ENCODE peak calls at places on chromosomes 1 and 21, in ten cellular contexts. K, G, O, N, V, B, W, E, D and J are unnamed samples. For H3K4me1 and H3K79me2, the result is how much of the 10 kb centered on the place peaks cover.

GRCh38 chr1:6866825-6867224 is 81.6 kb downstream of the CAMTA1 start:
- DNase-seq in K (no peak), G (no peak), O (no peak), N (no peak), V (peak), B (no peak), W (no peak), E (no peak), D (no peak), J (no peak)

GRCh38 chr1:170666661-170667060 is 2.7 kb downstream of the PRRX1 start:
- DNase-seq in K (no peak), G (no peak), O (peak), N (no peak), V (no peak), B (no peak), W (no peak), E (no peak), D (no peak), J (no peak)

GRCh38 chr1:47996406-47997226 is 569 bp downstream of the TRABD2B start:
- DNase-seq in K (no peak), G (no peak), O (peak), N (peak), V (no peak), B (peak), W (peak), E (no peak), D (no peak), J (no peak)

GRCh38 chr1:208544058-208544457 is 299.9 kb upstream of the PLXNA2 start:
- DNase-seq in K (no peak), G (no peak), O (no peak), N (no peak), V (no peak), B (no peak), W (no peak), E (no peak), D (no peak), J (no peak)

GRCh38 chr1:52633291-52633754 is 355 bp downstream of the SHISAL2A start:
- DNase-seq in K (no peak), G (no peak), O (peak), N (peak), V (peak), B (no peak), W (peak), E (no peak), D (no peak), J (no peak)

GRCh38 chr1:151501474-151501873 is 9.7 kb upstream of the CGN start:
- DNase-seq in K (no peak), G (no peak), O (no peak), N (no peak), V (no peak), B (no peak), W (peak), E (no peak), D (no peak), J (peak)

GRCh38 chr1:224498574-224499170 is 64.1 kb upstream of the WDR26 start:
- DNase-seq in K (peak), G (peak), O (peak), N (peak), V (peak), B (no peak), W (peak), E (peak), D (no peak), J (no peak)

GRCh38 chr21:37631319-37632117 is 264.9 kb downstream of the DYRK1A start:
- DNase-seq in K (peak), G (peak), O (peak), N (no peak), V (no peak), B (no peak), W (peak), E (peak), D (peak), J (no peak)

GRCh38 chr1:44035726-44036408 is 4.6 kb upstream of the SLC6A9 start:
- DNase-seq in K (no peak), G (no peak), O (peak), N (peak), V (peak), B (peak), W (peak), E (no peak), D (no peak), J (no peak)

GRCh38 chr1:9233241-9233941 is 1.2 kb upstream of the H6PD start:
- DNase-seq in K (peak), G (no peak), O (peak), N (peak), V (peak), B (no peak), W (peak), E (no peak), D (no peak), J (no peak)

GRCh38 chr1:152013664-152014237 is 20.1 kb upstream of the S100A10 start:
- DNase-seq in K (peak), G (no peak), O (peak), N (no peak), V (peak), B (no peak), W (peak), E (no peak), D (no peak), J (peak)

GRCh38 chr1:75720820-75721219 is 3.7 kb upstream of the ACADM start:
- DNase-seq in K (no peak), G (no peak), O (no peak), N (no peak), V (no peak), B (no peak), W (peak), E (no peak), D (no peak), J (no peak)

GRCh38 chr1:92858564-92859399 is 26.9 kb downstream of the RPL5 start:
- DNase-seq in K (peak), G (peak), O (no peak), N (no peak), V (peak), B (peak), W (peak), E (peak), D (no peak), J (peak)

GRCh38 chr21:32096411-32096810 is 182.4 kb downstream of the MIS18A start:
- DNase-seq in K (peak), G (no peak), O (peak), N (no peak), V (no peak), B (peak), W (no peak), E (no peak), D (no peak), J (peak)

GRCh38 chr1:212485895-212486590 is 53.3 kb downstream of the NENF start:
- DNase-seq in K (peak), G (peak), O (peak), N (peak), V (peak), B (peak), W (peak), E (peak), D (no peak), J (no peak)

GRCh38 chr21:38839683-38840286 is 34.1 kb downstream of the ETS2 start:
- DNase-seq in K (peak), G (peak), O (no peak), N (peak), V (peak), B (no peak), W (no peak), E (peak), D (no peak), J (no peak)

GRCh38 chr1:203083463-203083921 is 2.3 kb downstream of the MYOG start:
- DNase-seq in K (no peak), G (no peak), O (peak), N (peak), V (no peak), B (no peak), W (no peak), E (no peak), D (no peak), J (no peak)

GRCh38 chr21:21690068-21690665 is 692.0 kb downstream of the NCAM2 start:
- DNase-seq in K (no peak), G (no peak), O (no peak), N (no peak), V (no peak), B (no peak), W (no peak), E (no peak), D (no peak), J (no peak)

GRCh38 chr1:182587087-182587486 is 2.0 kb downstream of the RNASEL start:
- DNase-seq in K (no peak), G (no peak), O (no peak), N (no peak), V (no peak), B (no peak), W (no peak), E (no peak), D (no peak), J (no peak)

GRCh38 chr1:182589520-182589919 is 464 bp upstream of the RNASEL start:
- DNase-seq in K (no peak), G (no peak), O (no peak), N (no peak), V (no peak), B (no peak), W (no peak), E (no peak), D (no peak), J (no peak)

GRCh38 chr1:182588460-182589396 is at the start of gene RNASEL:
- DNase-seq in K (peak), G (peak), O (peak), N (peak), V (peak), B (no peak), W (peak), E (peak), D (no peak), J (peak)

GRCh38 chr1:182586380-182586779 is 2.7 kb downstream of the RNASEL start:
- DNase-seq in K (no peak), G (no peak), O (no peak), N (no peak), V (no peak), B (no peak), W (no peak), E (no peak), D (no peak), J (no peak)

DNA sequence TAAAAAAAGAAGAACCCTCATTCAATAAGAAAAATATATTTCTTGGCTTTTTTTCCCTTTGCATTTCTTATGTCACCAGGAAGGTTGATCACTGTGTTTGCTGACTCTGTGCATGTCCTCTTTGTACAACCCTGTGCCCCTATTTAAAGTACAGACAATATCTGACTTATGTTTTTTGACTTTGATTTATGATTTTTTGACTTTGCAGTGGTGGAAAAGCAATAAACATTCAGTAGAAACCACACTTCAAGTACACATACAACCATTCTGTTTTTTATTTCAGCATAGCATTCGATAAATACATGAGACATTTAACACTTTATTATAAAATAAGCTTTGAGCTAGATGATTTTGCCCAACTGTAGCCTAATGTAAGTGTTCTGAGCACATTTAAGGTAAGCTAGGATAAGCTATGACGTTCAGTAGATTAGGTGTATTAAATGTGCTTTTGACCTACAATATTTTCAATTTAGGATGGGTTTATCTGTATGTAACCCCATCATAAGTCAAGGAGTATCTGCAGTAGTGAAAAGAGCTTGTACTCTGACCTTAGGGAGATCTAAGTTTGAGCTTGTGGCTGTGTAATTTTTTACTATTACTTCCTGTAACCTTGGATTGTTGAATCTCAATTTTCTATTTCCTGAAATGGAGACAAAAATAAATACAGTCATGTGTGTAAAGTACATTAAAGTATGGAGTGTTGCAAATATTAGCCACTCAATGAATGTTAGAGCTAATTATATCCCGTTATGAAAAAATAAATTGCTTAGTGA is 1.2 kb downstream of the RNASEL start:
- DNase-seq in K (no peak), G (no peak), O (no peak), N (no peak), V (no peak), B (no peak), W (no peak), E (no peak), D (no peak), J (no peak)
- H3K4me1 ChIP-seq in K (under half), G (under half), O (under half), N (under half), V (under half), B (under half), W (under half), E (under half), D (under half), J (under half)

DNA sequence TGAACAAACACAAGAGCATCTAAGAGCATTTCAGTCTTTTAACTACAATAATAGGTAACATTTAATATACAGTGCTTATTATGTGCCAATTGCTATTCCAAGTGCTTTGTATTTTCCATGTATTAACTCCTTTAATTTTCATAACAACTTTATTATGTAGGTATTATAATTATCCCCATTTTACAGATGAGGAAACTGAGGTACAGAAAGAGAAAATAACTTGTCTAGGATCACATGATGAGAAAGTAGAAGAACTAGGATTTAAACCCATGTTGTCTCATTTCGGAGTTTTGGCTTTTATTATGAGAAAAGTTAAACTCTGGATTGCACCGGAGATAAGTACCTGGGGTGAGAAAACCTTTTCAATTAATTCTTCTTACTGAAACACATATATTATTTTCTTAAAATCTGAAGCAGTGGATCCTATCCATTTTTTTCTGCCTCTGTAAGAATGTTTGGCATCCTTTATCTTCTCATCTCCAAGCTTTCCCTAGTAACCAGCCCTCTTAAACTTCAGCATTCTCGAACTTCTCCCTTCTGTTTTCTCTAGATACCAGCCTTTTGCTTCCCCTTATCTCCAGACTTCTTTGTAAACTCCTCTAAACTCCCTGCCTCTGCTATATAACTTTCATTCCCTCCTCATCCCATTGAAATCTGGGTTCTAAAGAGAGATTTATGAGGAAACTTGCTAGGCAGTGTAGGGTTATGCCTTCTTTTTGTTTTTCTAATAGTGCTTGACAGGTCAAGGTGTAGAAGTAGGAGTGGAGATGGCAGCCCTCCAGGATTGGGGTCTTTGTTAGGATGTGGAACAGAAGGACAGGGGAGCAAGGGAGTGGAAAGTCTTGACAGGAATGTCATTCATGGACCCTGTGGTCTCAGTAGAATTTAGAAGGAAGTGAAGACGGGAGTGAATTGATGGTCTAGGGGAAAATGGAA is 28.3 kb downstream of the POU2F1 start:
- DNase-seq in K (no peak), G (no peak), O (no peak), N (no peak), V (no peak), B (no peak), W (no peak), E (no peak), D (no peak), J (no peak)
- H3K79me2 ChIP-seq in K (under half), G (half or more), O (under half), N (under half), V (under half), B (under half), W (half or more), E (half or more), D (under half), J (under half)

GRCh38 chr1:18951416-18951815 is 5.1 kb downstream of the IFFO2 start:
- DNase-seq in K (no peak), G (no peak), O (no peak), N (peak), V (no peak), B (no peak), W (no peak), E (no peak), D (no peak), J (peak)
- H3K4me1 ChIP-seq in K (under half), G (under half), O (under half), N (half or more), V (under half), B (under half), W (under half), E (half or more), D (half or more), J (under half)

GRCh38 chr1:67753776-67754525 is 69.0 kb downstream of the GADD45A start:
- DNase-seq in K (no peak), G (peak), O (no peak), N (no peak), V (peak), B (no peak), W (no peak), E (peak), D (no peak), J (no peak)
- H3K79me2 ChIP-seq in K (half or more), G (under half), O (under half), N (half or more), V (under half), B (half or more), W (half or more), E (half or more), D (half or more), J (under half)